ENCODE peak calls at places on chromosome 19, in five cellular contexts. U is neuronal stem cell; B is brain microvascular endothelial cell; Y is CD8-positive, alpha-beta T cell; G is testis. O is an unnamed sample.

GRCh38 chr19:12052571-12053169 is at the start of gene ZNF878:
- DNase-seq in U (peak; percentile 93), B (peak; percentile 81), Y (peak; percentile 19), G (peak; percentile 95), O (peak; percentile 77)

GRCh38 chr19:741506-742131 is 9.3 kb upstream of the MISP start:
- DNase-seq in U (no peak), B (no peak), Y (no peak), G (no peak), O (no peak)

GRCh38 chr19:28705008-28705407 is 507.9 kb downstream of the UQCRFS1 start:
- DNase-seq in U (no peak), B (peak; percentile 80), Y (no peak), G (no peak), O (no peak)

GRCh38 chr19:29083863-29084262 is 129.1 kb downstream of the UQCRFS1 start:
- DNase-seq in U (no peak), B (no peak), Y (no peak), G (no peak), O (no peak)

GRCh38 chr19:29017788-29018187 is 195.2 kb downstream of the UQCRFS1 start:
- DNase-seq in U (no peak), B (no peak), Y (no peak), G (no peak), O (no peak)

GRCh38 chr19:34480971-34481821 is at the start of gene WTIP:
- DNase-seq in U (peak; percentile 89), B (peak; percentile 64), Y (no peak), G (peak; percentile 81), O (no peak)

GRCh38 chr19:56053596-56053995 is 67.0 kb downstream of the NLRP5 start:
- DNase-seq in U (no peak), B (no peak), Y (no peak), G (no peak), O (no peak)

GRCh38 chr19:40335101-40335500 is 13.1 kb downstream of the C19orf47 start:
- DNase-seq in U (no peak), B (no peak), Y (no peak), G (no peak), O (no peak)

GRCh38 chr19:40603071-40603718 is 2.0 kb downstream of the LTBP4 start:
- DNase-seq in U (no peak), B (no peak), Y (no peak), G (no peak), O (no peak)

GRCh38 chr19:41575998-41576397 is at the start of gene CEACAM21:
- DNase-seq in U (no peak), B (no peak), Y (no peak), G (peak; percentile 34), O (peak; percentile 35)

GRCh38 chr19:621819-622218 is 11.5 kb downstream of the POLRMT start:
- DNase-seq in U (no peak), B (no peak), Y (no peak), G (no peak), O (no peak)

GRCh38 chr19:30335306-30335886 is 36.8 kb upstream of the ZNF536 start:
- DNase-seq in U (no peak), B (no peak), Y (no peak), G (no peak), O (no peak)

GRCh38 chr19:5839312-5840017 is at the start of gene FUT6:
- DNase-seq in U (no peak), B (no peak), Y (no peak), G (no peak), O (peak; percentile 92)

GRCh38 chr19:46861691-46862503 is 1.1 kb downstream of the ARHGAP35 start:
- DNase-seq in U (no peak), B (no peak), Y (no peak), G (no peak), O (peak; percentile 40)

GRCh38 chr19:29524201-29524911 is 1.4 kb upstream of the VSTM2B start:
- DNase-seq in U (peak; percentile 37), B (no peak), Y (no peak), G (no peak), O (no peak)

GRCh38 chr19:617551-618246 is 15.6 kb downstream of the POLRMT start:
- DNase-seq in U (no peak), B (no peak), Y (no peak), G (no peak), O (no peak)

GRCh38 chr19:16876904-16877361 is 11.9 kb upstream of the F2RL3 start:
- DNase-seq in U (no peak), B (peak; percentile 46), Y (no peak), G (no peak), O (no peak)

GRCh38 chr19:47545061-47545948 is 27.6 kb downstream of the ZNF541 start:
- DNase-seq in U (no peak), B (no peak), Y (no peak), G (no peak), O (no peak)

GRCh38 chr19:6800991-6801396 is 28.5 kb downstream of the VAV1 start:
- DNase-seq in U (no peak), B (peak; percentile 71), Y (no peak), G (no peak), O (no peak)

GRCh38 chr19:31349160-31349881 is at the start of gene TSHZ3:
- DNase-seq in U (no peak), B (peak; percentile 59), Y (peak; percentile 12), G (peak; percentile 72), O (no peak)

GRCh38 chr19:57720878-57721277 is 6.5 kb downstream of the ZNF671 start:
- DNase-seq in U (no peak), B (no peak), Y (no peak), G (no peak), O (no peak)

GRCh38 chr19:29548483-29549085 is 22.8 kb downstream of the VSTM2B start:
- DNase-seq in U (no peak), B (no peak), Y (no peak), G (no peak), O (no peak)

GRCh38 chr19:4052114-4052992 is 14.3 kb downstream of the ZBTB7A start:
- DNase-seq in U (no peak), B (no peak), Y (no peak), G (no peak), O (peak; percentile 98)

GRCh38 chr19:39157275-39157996 is 31.9 kb downstream of the PAK4 start:
- DNase-seq in U (no peak), B (peak; percentile 40), Y (no peak), G (no peak), O (no peak)

GRCh38 chr19:29530549-29531457 is 5.0 kb downstream of the VSTM2B start:
- DNase-seq in U (no peak), B (no peak), Y (no peak), G (no peak), O (peak; percentile 2)

GRCh38 chr19:12841094-12841493 is 2.8 kb downstream of the MAST1 start:
- DNase-seq in U (peak; percentile 96), B (no peak), Y (no peak), G (peak; percentile 70), O (no peak)

GRCh38 chr19:21422244-21422643 is 25.3 kb downstream of the ZNF493 start:
- DNase-seq in U (no peak), B (no peak), Y (no peak), G (no peak), O (no peak)

GRCh38 chr19:38892841-38893240 is 6.6 kb downstream of the SIRT2 start:
- DNase-seq in U (no peak), B (no peak), Y (no peak), G (peak; percentile 64), O (no peak)

GRCh38 chr19:4229179-4229931 is at the start of gene EBI3:
- DNase-seq in U (no peak), B (peak; percentile 70), Y (no peak), G (peak; percentile 23), O (no peak)

GRCh38 chr19:54456423-54457373 is 6.9 kb downstream of the LENG9 start:
- DNase-seq in U (no peak), B (no peak), Y (no peak), G (no peak), O (no peak)

GRCh38 chr19:639251-640155 is at the start of gene FGF22:
- DNase-seq in U (peak; percentile 86), B (peak; percentile 80), Y (peak; percentile 97), G (peak; percentile 96), O (peak; percentile 93)

GRCh38 chr19:38224014-38224862 is at the start of gene DPF1:
- DNase-seq in U (peak; percentile 77), B (peak; percentile 70), Y (no peak), G (peak; percentile 63), O (peak; percentile 26)

GRCh38 chr19:13972368-13973155 is 20.3 kb downstream of the DCAF15 start:
- DNase-seq in U (no peak), B (no peak), Y (no peak), G (no peak), O (no peak)
- H3K36me3 ChIP-seq in U (peaks cover 45% of the 10 kb centered on the region), B (peaks cover 15% of the 10 kb centered on the region), Y (peaks cover 13% of the 10 kb centered on the region), G (no peaks in the 10 kb centered on the region), O (peaks cover 15% of the 10 kb centered on the region)

GRCh38 chr19:50409347-50409746 is 9.4 kb upstream of the SPIB start:
- DNase-seq in U (no peak), B (no peak), Y (no peak), G (no peak), O (no peak)
- H3K4me3 ChIP-seq in U (no peak overlapping the region), B (no peak overlapping the region), Y (no peak overlapping the region), G (no peak overlapping the region), O (no peak overlapping the region)

DNA sequence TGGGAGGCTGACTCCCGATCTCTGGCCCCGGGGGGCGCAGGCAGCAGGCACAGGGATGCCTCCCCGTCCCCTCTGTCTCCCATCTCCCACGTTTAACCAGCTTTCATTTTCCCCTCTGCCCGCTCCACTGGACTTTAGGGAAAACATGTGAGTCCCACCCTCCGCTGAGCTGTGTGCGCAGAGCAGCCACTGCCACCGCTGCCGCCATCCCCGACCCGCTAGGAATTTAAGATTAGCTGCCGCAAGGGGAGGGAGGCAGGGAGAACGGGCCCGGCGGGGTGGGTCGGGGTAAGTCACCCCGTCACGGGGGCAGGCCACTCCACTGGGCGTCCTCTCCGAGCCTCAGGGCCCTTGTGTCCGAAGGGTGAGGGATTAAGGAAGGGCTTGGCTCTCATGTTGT is 15.5 kb downstream of the KCNN1 start:
- DNase-seq in U (no peak), B (no peak), Y (no peak), G (no peak), O (no peak)
- H3K36me3 ChIP-seq in U (no peaks in the 10 kb centered on the region), B (no peaks in the 10 kb centered on the region), Y (no peaks in the 10 kb centered on the region), G (no peaks in the 10 kb centered on the region), O (no peaks in the 10 kb centered on the region)

DNA sequence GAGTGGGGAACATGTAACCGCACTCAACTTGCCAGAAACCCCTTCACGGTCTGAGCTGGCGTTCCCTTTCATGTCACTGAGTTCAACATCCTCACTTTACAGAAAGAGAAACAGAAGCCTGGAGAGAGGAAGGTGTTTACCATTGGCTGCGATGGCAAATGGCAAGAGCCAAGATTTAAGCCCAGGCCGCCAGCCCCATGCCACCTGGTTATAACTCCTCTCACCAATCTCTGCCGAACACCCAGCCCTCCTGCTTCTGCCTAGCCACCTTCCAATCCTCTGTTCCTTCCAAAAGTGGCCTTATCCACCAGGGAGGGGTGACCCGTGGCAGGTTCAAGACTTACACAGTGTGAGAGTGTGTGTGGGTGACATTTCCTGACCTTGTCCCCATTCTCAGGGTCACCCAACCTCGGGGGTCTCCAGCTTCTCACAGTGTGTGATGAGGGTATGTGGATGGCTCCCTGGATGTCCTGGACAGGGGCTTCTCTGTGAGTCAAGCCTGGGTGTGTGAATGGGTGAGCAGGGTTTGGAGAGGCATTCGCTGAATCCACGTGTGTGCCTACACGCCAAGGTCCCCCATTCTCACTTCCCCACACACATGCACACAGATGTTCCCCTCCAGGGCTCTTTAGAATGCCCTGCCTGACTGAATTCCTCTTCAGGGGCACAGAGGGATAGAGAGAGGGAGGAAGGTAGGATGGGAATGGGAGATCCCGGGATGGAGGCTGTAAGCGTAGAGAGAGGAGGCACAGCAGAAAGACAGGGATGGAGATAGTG is 1.2 kb downstream of the CADM4 start:
- DNase-seq in U (no peak), B (no peak), Y (no peak), G (no peak), O (no peak)
- H3K4me3 ChIP-seq in U (peak overlapping the region; percentile 86), B (no peak overlapping the region), Y (no peak overlapping the region), G (no peak overlapping the region), O (no peak overlapping the region)

GRCh38 chr19:45514376-45515051 is 7.2 kb downstream of the VASP start:
- DNase-seq in U (no peak), B (no peak), Y (no peak), G (no peak), O (peak; percentile 92)
- H3K36me3 ChIP-seq in U (peaks cover 13% of the 10 kb centered on the region), B (peaks cover 49% of the 10 kb centered on the region), Y (peaks cover 6% of the 10 kb centered on the region), G (no peaks in the 10 kb centered on the region), O (peaks cover 3% of the 10 kb centered on the region)

O was measured in small intestine.